ENCODE peak calls at places on chromosomes 2 and 18, in five cellular contexts. I is WERI-Rb-1, R is heart left ventricle, B is HFF-Myc, C is HCT116. F is an unnamed sample.

GRCh38 chr2:455046-455705 is 167.3 kb upstream of the ALKAL2 start:
- DNase-seq in I (no peak), R (no peak), B (no peak), C (no peak), F (no peak)

GRCh38 chr2:230868947-230869690 is 4.4 kb downstream of the ITM2C start:
- DNase-seq in C (no peak), R (peak), B (no peak), I (no peak), F (no peak)

GRCh38 chr2:101665312-101665711 is 32.2 kb upstream of the MAP4K4 start:
- DNase-seq in R (no peak), B (no peak), C (no peak), I (no peak), F (no peak)

GRCh38 chr2:182302174-182302573 is 124.7 kb downstream of the PDE1A start:
- DNase-seq in C (no peak), I (no peak), R (no peak), B (no peak), F (no peak)

GRCh38 chr2:10971131-10971854 is 59.6 kb downstream of the KCNF1 start:
- DNase-seq in B (no peak), I (no peak), R (no peak), C (no peak), F (no peak)

GRCh38 chr2:121400206-121400605 is 115.2 kb upstream of the TFCP2L1 start:
- DNase-seq in R (no peak), C (no peak), I (no peak), B (peak), F (no peak)

GRCh38 chr2:28981620-28982371 is 698 bp downstream of the TOGARAM2 start:
- DNase-seq in R (no peak), C (no peak), I (no peak), B (no peak), F (no peak)

GRCh38 chr2:136212426-136213378 is 94.8 kb upstream of the CXCR4 start:
- DNase-seq in R (no peak), C (no peak), B (no peak), I (no peak), F (no peak)

GRCh38 chr2:174952607-174953006 is 52.6 kb downstream of the CHN1 start:
- DNase-seq in I (no peak), C (no peak), B (peak), R (no peak), F (no peak)

GRCh38 chr2:55585451-55586079 is 31.9 kb downstream of the PPP4R3B start:
- DNase-seq in R (no peak), C (no peak), I (no peak), B (peak), F (peak)

GRCh38 chr18:79424008-79424565 is 28.4 kb downstream of the NFATC1 start:
- DNase-seq in C (no peak), B (no peak), I (no peak), R (peak), F (no peak)

GRCh38 chr2:31539505-31539904 is 41.2 kb downstream of the SRD5A2 start:
- DNase-seq in I (no peak), R (no peak), B (no peak), C (no peak), F (no peak)

GRCh38 chr2:24957221-24957620 is 14.5 kb downstream of the DNAJC27 start:
- DNase-seq in B (no peak), R (no peak), I (no peak), C (no peak), F (no peak)

GRCh38 chr2:145038041-145038525 is 518.2 kb upstream of the ZEB2 start:
- DNase-seq in B (no peak), R (no peak), I (no peak), C (no peak), F (no peak)

GRCh38 chr2:12501469-12502147 is 215.1 kb upstream of the TRIB2 start:
- DNase-seq in R (peak), I (no peak), C (no peak), B (no peak), F (peak)

GRCh38 chr2:72149556-72150156 is 2.0 kb upstream of the CYP26B1 start:
- DNase-seq in I (peak), C (no peak), R (no peak), B (no peak), F (peak)

GRCh38 chr2:9281145-9281544 is 74.5 kb downstream of the ASAP2 start:
- DNase-seq in B (no peak), R (no peak), I (no peak), C (no peak), F (no peak)

GRCh38 chr2:38377501-38378258 is 607 bp upstream of the ATL2 start:
- DNase-seq in R (no peak), B (peak), C (no peak), I (no peak), F (peak)

GRCh38 chr2:11532434-11533055 is 1.3 kb upstream of the GREB1 start:
- DNase-seq in R (no peak), C (no peak), I (peak), B (no peak), F (peak)

GRCh38 chr18:76380791-76381405 is 114.1 kb downstream of the ZNF516 start:
- DNase-seq in R (no peak), I (no peak), C (peak), B (no peak), F (peak)

GRCh38 chr2:113877651-113878594 is 12.0 kb upstream of the ACTR3 start:
- DNase-seq in B (no peak), I (no peak), C (peak), R (no peak), F (peak)

GRCh38 chr2:239040152-239040761 is 192.4 kb downstream of the TWIST2 start:
- DNase-seq in B (no peak), R (peak), C (no peak), I (no peak), F (no peak)

GRCh38 chr2:205688417-205689200 is 6.3 kb downstream of the NRP2 start:
- DNase-seq in B (no peak), C (no peak), I (no peak), R (no peak), F (no peak)

GRCh38 chr2:80028051-80028450 is 276.5 kb downstream of the LRRTM1 start:
- DNase-seq in C (no peak), B (no peak), R (no peak), I (no peak), F (no peak)

GRCh38 chr2:8193686-8194615 is 487.9 kb upstream of the ID2 start:
- DNase-seq in C (no peak), R (no peak), B (no peak), I (peak), F (no peak)

GRCh38 chr2:238999290-238999741 is 151.4 kb downstream of the TWIST2 start:
- DNase-seq in R (no peak), B (no peak), C (no peak), I (no peak), F (no peak)

GRCh38 chr2:230356084-230356483 is 29.1 kb downstream of the SP140L start:
- DNase-seq in B (no peak), I (no peak), R (no peak), C (no peak), F (no peak)

GRCh38 chr2:127619901-127620705 is 25.9 kb upstream of the GPR17 start:
- DNase-seq in B (no peak), C (no peak), R (no peak), I (peak), F (no peak)

GRCh38 chr2:172877826-172878225 is 142.2 kb downstream of the RAPGEF4 start:
- DNase-seq in B (no peak), C (no peak), R (no peak), I (no peak), F (peak)

GRCh38 chr18:47893047-47893446 is 37.4 kb downstream of the SMAD2 start:
- DNase-seq in R (no peak), C (no peak), I (no peak), B (no peak), F (no peak)

GRCh38 chr18:50158866-50159653 is 35.9 kb downstream of the MYO5B start:
- DNase-seq in R (no peak), C (no peak), B (no peak), I (no peak), F (peak)

GRCh38 chr2:51812138-51812866 is 780.4 kb upstream of the NRXN1 start:
- DNase-seq in I (no peak), B (peak), R (no peak), C (peak), F (peak)

GRCh38 chr2:61421611-61422010 is 49.3 kb downstream of the USP34 start:
- DNase-seq in B (no peak), C (no peak), I (no peak), R (no peak), F (no peak)

GRCh38 chr2:76998713-76999112 is 523.5 kb downstream of the LRRTM4 start:
- DNase-seq in C (no peak), I (no peak), B (no peak), R (no peak), F (no peak)

GRCh38 chr2:27811768-27812167 is 40.2 kb downstream of the MRPL33 start:
- DNase-seq in R (no peak), B (no peak), I (no peak), C (no peak), F (no peak)

GRCh38 chr2:111883661-111884591 is at the start of gene ANAPC1:
- DNase-seq in R (peak), B (peak), I (peak), C (peak), F (peak)
- TF ChIP-seq CTCF in R (no peak), B (no peak), I (no peak), C (no peak), F (no peak)

GRCh38 chr2:170822885-170823799 is 6.5 kb downstream of the GAD1 start:
- DNase-seq in R (no peak), C (no peak), B (no peak), I (no peak), F (no peak)

GRCh38 chr2:170822292-170822884 is 5.7 kb downstream of the GAD1 start:
- DNase-seq in C (no peak), B (no peak), R (no peak), I (no peak), F (no peak)

GRCh38 chr2:170821631-170822291 is 5.1 kb downstream of the GAD1 start:
- DNase-seq in I (no peak), B (no peak), C (no peak), R (no peak), F (no peak)

GRCh38 chr2:170819941-170820646 is 3.4 kb downstream of the GAD1 start:
- DNase-seq in R (no peak), C (no peak), B (no peak), I (no peak), F (no peak)

GRCh38 chr2:170820647-170821630 is 4.3 kb downstream of the GAD1 start:
- DNase-seq in I (no peak), C (no peak), R (no peak), B (no peak), F (no peak)
- H3K4me3 ChIP-seq in I (no peak), C (no peak), R (peak), B (no peak), F (no peak)

GRCh38 chr2:83587309-83587708 is 871.8 kb downstream of the SUCLG1 start:
- DNase-seq in I (no peak), B (no peak), C (no peak), R (no peak), F (peak)
- TF ChIP-seq CTCF in I (no peak), B (no peak), C (no peak), R (no peak), F (no peak)

GRCh38 chr18:13438507-13439056 is 220.0 kb downstream of the LDLRAD4 start:
- DNase-seq in I (no peak), R (no peak), C (no peak), B (no peak), F (no peak)
- H3K4me3 ChIP-seq in I (no peak), R (no peak), C (no peak), B (no peak), F (no peak)

DNA sequence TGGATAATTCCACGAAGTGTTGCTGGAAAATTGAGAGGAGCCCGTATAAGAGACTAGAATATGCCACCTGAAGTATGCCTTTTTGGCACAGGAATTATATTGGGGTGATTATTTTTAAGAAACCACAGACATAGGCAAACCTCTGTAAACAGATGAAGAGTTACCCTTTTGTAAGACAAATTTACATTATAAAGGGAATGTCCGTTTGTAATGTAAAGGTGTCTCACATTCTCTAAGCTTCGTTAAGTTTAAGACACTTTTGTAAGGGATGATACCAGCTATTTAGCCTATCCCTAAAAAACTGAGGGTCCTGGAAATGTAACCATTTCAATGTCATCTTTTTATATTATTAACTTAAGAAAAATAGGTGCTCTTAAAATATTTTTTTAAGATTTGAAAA is 432.8 kb upstream of the SYT4 start:
- DNase-seq in B (no peak), I (no peak), C (no peak), R (no peak), F (no peak)
- TF ChIP-seq CTCF in B (no peak), I (no peak), C (no peak), R (no peak), F (no peak)

GRCh38 chr2:157840568-157841156 is 35.5 kb downstream of the ACVR1 start:
- DNase-seq in R (peak), B (no peak), I (no peak), C (no peak), F (no peak)
- H3K4me3 ChIP-seq in R (no peak), B (no peak), I (no peak), C (no peak), F (no peak)

DNA sequence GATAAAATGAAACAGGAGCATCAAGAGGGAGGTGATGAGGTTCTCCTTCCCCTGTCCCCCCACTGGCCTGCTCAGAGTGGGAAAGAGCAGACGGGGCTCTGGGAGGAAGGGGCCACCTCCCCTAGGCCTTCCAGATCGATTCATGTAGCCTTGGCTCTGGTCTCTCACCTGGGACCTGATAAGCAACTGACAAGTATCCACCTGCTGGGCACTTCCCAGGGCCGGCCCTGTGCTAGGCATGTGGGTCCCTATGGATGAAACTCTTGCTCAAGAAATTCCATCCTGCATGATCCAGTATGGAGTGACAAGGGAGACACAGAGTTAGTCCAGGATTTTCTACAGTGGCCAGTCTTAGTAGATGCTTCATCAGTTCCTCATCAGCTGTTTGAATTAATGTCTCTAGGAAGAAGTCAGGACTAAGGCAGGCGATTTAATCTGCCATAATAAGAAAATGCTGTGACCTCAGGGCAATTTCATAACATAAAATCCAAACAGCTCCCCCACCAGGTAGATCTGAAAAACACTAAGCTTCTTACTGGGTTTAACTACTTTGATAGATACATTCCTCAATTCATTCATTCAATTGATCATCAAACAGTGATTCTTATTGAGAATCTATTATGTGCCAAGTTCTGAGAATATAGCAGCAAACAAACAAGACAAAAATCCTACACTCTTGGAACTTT is 44.7 kb upstream of the ZFP36L2 start:
- DNase-seq in C (no peak), B (no peak), R (no peak), I (no peak), F (no peak)
- TF ChIP-seq CTCF in C (peak), B (no peak), R (no peak), I (peak), F (no peak)

GRCh38 chr2:74499269-74499939 is at the start of gene LBX2:
- DNase-seq in C (no peak), B (no peak), I (no peak), R (no peak), F (no peak)

GRCh38 chr2:74498500-74499268 is 719 bp downstream of the LBX2 start:
- DNase-seq in R (no peak), C (no peak), I (no peak), B (no peak), F (peak)

GRCh38 chr2:74497777-74498499 is 1.5 kb downstream of the LBX2 start:
- DNase-seq in R (no peak), B (no peak), I (no peak), C (no peak), F (no peak)

GRCh38 chr2:74495440-74495839 is 4.0 kb downstream of the LBX2 start:
- DNase-seq in C (no peak), R (no peak), I (no peak), B (no peak), F (no peak)

DNA sequence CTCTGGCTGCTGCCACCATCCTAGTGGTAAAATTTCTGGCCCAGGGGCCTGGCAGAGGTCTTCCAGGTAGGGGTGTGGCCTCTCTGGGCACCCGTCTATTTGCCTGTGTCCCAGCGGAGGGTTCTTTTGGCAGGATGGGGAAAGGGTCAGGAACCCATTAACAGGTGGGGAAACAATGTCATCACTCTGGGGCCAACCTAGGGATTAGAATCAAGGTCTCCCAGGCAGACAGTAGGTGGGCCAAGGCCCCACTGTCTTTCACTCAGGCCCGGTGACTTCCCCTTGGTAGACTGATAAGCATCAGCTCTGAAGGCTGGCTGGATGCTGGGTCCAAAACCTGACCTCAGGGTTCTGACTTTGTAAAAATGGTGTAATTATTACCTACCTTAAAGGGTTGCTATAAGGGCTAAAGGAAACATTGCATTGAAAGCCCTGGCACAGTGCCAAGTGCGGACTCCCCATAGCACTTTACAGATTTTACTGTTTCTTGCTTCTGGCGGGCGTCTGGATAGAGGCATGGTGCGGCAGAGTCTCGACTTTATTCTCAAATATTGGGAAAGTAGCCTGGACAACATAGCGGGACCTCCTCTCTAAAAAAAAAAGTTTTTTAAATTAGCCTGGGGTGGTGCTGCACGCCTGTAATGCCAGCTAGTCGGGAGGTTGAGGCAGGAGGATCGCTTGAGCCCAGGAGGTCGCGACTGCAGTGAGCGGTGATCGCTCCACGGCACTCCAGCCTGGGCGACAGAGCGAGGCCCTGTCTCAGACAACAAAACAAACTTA is 2.2 kb downstream of the LBX2 start:
- DNase-seq in I (no peak), R (no peak), C (no peak), B (no peak), F (no peak)
- H3K4me3 ChIP-seq in I (no peak), R (no peak), C (no peak), B (no peak), F (no peak)

GRCh38 chr2:202133556-202134245 is 60.6 kb downstream of the KIAA2012 start:
- DNase-seq in I (no peak), B (no peak), R (no peak), C (no peak), F (no peak)

GRCh38 chr2:202136526-202136925 is 63.5 kb downstream of the KIAA2012 start:
- DNase-seq in R (no peak), B (no peak), C (no peak), I (no peak), F (no peak)

GRCh38 chr2:202140522-202141292 is 67.7 kb downstream of the KIAA2012 start:
- DNase-seq in B (peak), I (no peak), C (no peak), R (no peak), F (no peak)

GRCh38 chr2:202135111-202135874 is 62.2 kb downstream of the KIAA2012 start:
- DNase-seq in I (no peak), B (peak), R (peak), C (no peak), F (peak)
- TF ChIP-seq CTCF in I (no peak), B (no peak), R (no peak), C (no peak), F (no peak)